ENCODE peak calls at places on chromosome 2, in six cellular contexts. X is naive B cell; Q is GM12891; N is T-helper 2 cell; G is Calu3; K is effector memory CD4-positive, alpha-beta T cell. B is an unnamed sample.

GRCh38 chr2:129479892-129480291 is 499.6 kb upstream of the RAB6C start:
- DNase-seq in X (no peak), K (no peak), G (no peak), Q (no peak), N (no peak), B (no peak)

GRCh38 chr2:677056-677949 is at the start of gene TMEM18:
- DNase-seq in X (peak; percentile 99), Q (peak; percentile 72), N (peak; percentile 99), K (peak; percentile 90), G (peak; percentile 97), B (peak; percentile 87)

GRCh38 chr2:16773080-16773713 is 107.6 kb upstream of the CYRIA start:
- DNase-seq in K (no peak), X (peak; percentile 2), N (peak; percentile 12), Q (no peak), G (peak; percentile 48), B (no peak)

GRCh38 chr2:142966281-142966680 is 88.8 kb downstream of the KYNU start:
- DNase-seq in Q (no peak), K (no peak), X (no peak), N (no peak), G (no peak), B (no peak)

GRCh38 chr2:176680916-176681315 is 411.7 kb downstream of the MTX2 start:
- DNase-seq in Q (no peak), G (no peak), K (no peak), X (no peak), N (no peak), B (no peak)

GRCh38 chr2:34104601-34105000 is 505.5 kb upstream of the FAM98A start:
- DNase-seq in X (no peak), G (no peak), Q (no peak), N (no peak), K (no peak), B (no peak)

GRCh38 chr2:18611184-18611583 is 21.8 kb upstream of the NT5C1B start:
- DNase-seq in G (no peak), Q (no peak), K (no peak), X (no peak), N (no peak), B (no peak)

GRCh38 chr2:3175568-3175955 is 202.1 kb downstream of the EIPR1 start:
- DNase-seq in Q (no peak), N (no peak), K (no peak), G (no peak), X (no peak), B (no peak)

GRCh38 chr2:1432726-1433125 is 19.5 kb downstream of the TPO start:
- DNase-seq in G (no peak), Q (no peak), K (no peak), N (no peak), X (no peak), B (no peak)

GRCh38 chr2:126817172-126817571 is 81.5 kb upstream of the TEX51 start:
- DNase-seq in N (no peak), G (no peak), K (no peak), Q (no peak), X (no peak), B (no peak)

GRCh38 chr2:95056044-95056443 is 30.5 kb downstream of the MAL start:
- DNase-seq in N (no peak), G (no peak), Q (no peak), X (no peak), K (no peak), B (no peak)

GRCh38 chr2:240259924-240260529 is 119.6 kb upstream of the OTOS start:
- DNase-seq in K (no peak), Q (no peak), N (no peak), X (no peak), G (no peak), B (no peak)

GRCh38 chr2:193776988-193777387 is 1582.3 kb upstream of the TMEFF2 start:
- DNase-seq in G (no peak), Q (no peak), K (no peak), N (no peak), X (no peak), B (no peak)

GRCh38 chr2:113756088-113757058 is at the start of gene SLC35F5:
- DNase-seq in Q (peak; percentile 66), G (peak; percentile 97), N (peak; percentile 92), K (peak; percentile 90), X (peak; percentile 98), B (peak; percentile 85)